ENCODE peak calls at places on chromosomes 5 and 9, in seven cellular contexts. L is tibial nerve, I is HCT116, N is cardiac muscle cell, W is GM23338, Q is mucosa of descending colon, Y is fibroblast of villous mesenchyme. X is an unnamed sample.

GRCh38 chr9:126470251-126470993 is 143.3 kb upstream of the LMX1B start:
- DNase-seq in W (no peak), I (no peak), Y (no peak), Q (no peak), N (peak), L (no peak), X (no peak)

GRCh38 chr9:124329996-124330714 is 72.4 kb downstream of the NEK6 start:
- DNase-seq in L (no peak), W (no peak), Q (no peak), I (no peak), Y (no peak), N (no peak), X (no peak)

GRCh38 chr5:53023969-53024368 is 34.8 kb downstream of the ITGA2 start:
- DNase-seq in N (peak), Y (peak), I (no peak), L (no peak), Q (no peak), W (no peak), X (peak)

GRCh38 chr5:139137703-139138102 is 60.5 kb downstream of the SIL1 start:
- DNase-seq in Q (no peak), Y (peak), N (peak), L (no peak), I (peak), W (peak), X (peak)

GRCh38 chr5:107933326-107933725 is 262.6 kb upstream of the EFNA5 start:
- DNase-seq in Q (no peak), Y (no peak), I (no peak), L (no peak), W (peak), N (no peak), X (no peak)

GRCh38 chr9:12666813-12667212 is 26.4 kb upstream of the TYRP1 start:
- DNase-seq in Y (no peak), W (peak), Q (no peak), N (peak), L (no peak), I (no peak), X (peak)

GRCh38 chr5:14089198-14089597 is 53.9 kb upstream of the TRIO start:
- DNase-seq in W (no peak), N (no peak), Q (no peak), L (no peak), Y (no peak), I (no peak), X (no peak)

GRCh38 chr5:106639488-106639887 is 1031.2 kb downstream of the EFNA5 start:
- DNase-seq in Q (no peak), L (no peak), I (no peak), Y (no peak), N (no peak), W (no peak), X (no peak)

GRCh38 chr9:124038239-124038638 is 26.7 kb downstream of the LHX2 start:
- DNase-seq in Y (peak), W (no peak), L (no peak), N (peak), I (no peak), Q (no peak), X (peak)

GRCh38 chr9:6739218-6739617 is 18.6 kb upstream of the KDM4C start:
- DNase-seq in N (peak), I (peak), Y (peak), W (peak), L (no peak), Q (no peak), X (no peak)

GRCh38 chr5:145117285-145117684 is 717.9 kb downstream of the PRELID2 start:
- DNase-seq in N (no peak), W (no peak), Y (no peak), L (no peak), Q (no peak), I (no peak), X (no peak)

GRCh38 chr5:171422902-171423663 is 3.6 kb downstream of the FGF18 start:
- DNase-seq in L (no peak), Q (no peak), N (no peak), I (no peak), W (peak), Y (no peak), X (no peak)

GRCh38 chr9:124792976-124793594 is 16.2 kb downstream of the OLFML2A start:
- DNase-seq in N (peak), L (no peak), I (no peak), Q (no peak), W (no peak), Y (peak), X (peak)

GRCh38 chr5:73419414-73420390 is 28.9 kb downstream of the FOXD1 start:
- DNase-seq in I (no peak), Y (peak), W (peak), Q (no peak), L (peak), N (peak), X (peak)

GRCh38 chr5:110439280-110439679 is 287.2 kb downstream of the TMEM232 start:
- DNase-seq in Q (no peak), N (no peak), W (no peak), I (no peak), Y (no peak), L (no peak), X (no peak)

GRCh38 chr5:53313131-53313530 is 167.3 kb upstream of the FST start:
- DNase-seq in L (no peak), N (no peak), Q (no peak), Y (no peak), W (no peak), I (no peak), X (no peak)

GRCh38 chr5:139295692-139296091 is 2.2 kb downstream of the MATR3 start:
- DNase-seq in N (no peak), I (no peak), L (no peak), W (no peak), Y (no peak), Q (no peak), X (no peak)

GRCh38 chr5:77425998-77426659 is 66.0 kb downstream of the WDR41 start:
- DNase-seq in N (peak), L (no peak), I (no peak), W (no peak), Y (peak), Q (no peak), X (no peak)

GRCh38 chr9:38066907-38067610 is 2.0 kb downstream of the SHB start:
- DNase-seq in Y (peak), N (peak), W (peak), I (no peak), L (no peak), Q (peak), X (peak)

GRCh38 chr9:124030969-124031451 is 19.4 kb downstream of the LHX2 start:
- DNase-seq in Q (no peak), W (no peak), I (no peak), L (no peak), N (peak), Y (peak), X (peak)

GRCh38 chr9:114938687-114939575 is 8.5 kb upstream of the TNFSF8 start:
- DNase-seq in I (no peak), W (no peak), N (peak), L (peak), Q (no peak), Y (peak), X (peak)

GRCh38 chr5:141560141-141560540 is 58.7 kb downstream of the DIAPH1 start:
- DNase-seq in Y (peak), L (no peak), N (peak), I (no peak), Q (no peak), W (peak), X (peak)
- H3K4me3 ChIP-seq in Y (no peak), L (no peak), N (peak), I (no peak), Q (no peak), W (peak), X (no peak)

DNA sequence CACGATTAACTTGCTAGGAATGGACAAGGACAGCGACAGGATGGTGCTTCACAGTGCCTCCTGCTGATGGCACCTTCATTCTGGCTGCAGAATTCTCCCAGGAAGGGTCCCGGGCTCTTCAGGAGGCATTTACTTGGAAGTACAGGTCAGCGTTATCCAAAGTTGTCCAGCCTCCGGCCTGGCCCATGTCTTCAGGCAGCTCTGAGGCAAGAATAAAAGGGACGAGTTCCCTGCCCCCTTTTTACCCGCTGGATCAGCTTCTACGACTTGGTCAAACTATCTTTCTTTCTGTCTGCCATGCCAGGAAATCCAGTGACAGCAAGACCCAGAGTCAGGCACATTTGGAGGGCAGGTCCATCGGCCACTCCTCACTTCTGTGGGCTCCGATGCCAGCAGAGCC is 23.4 kb upstream of the GABBR2 start:
- DNase-seq in L (no peak), Y (no peak), Q (no peak), N (no peak), W (peak), I (no peak), X (no peak)
- TF ChIP-seq CTCF in L (no peak), Y (no peak), Q (no peak), N (no peak), W (no peak), I (no peak), X (no peak)

DNA sequence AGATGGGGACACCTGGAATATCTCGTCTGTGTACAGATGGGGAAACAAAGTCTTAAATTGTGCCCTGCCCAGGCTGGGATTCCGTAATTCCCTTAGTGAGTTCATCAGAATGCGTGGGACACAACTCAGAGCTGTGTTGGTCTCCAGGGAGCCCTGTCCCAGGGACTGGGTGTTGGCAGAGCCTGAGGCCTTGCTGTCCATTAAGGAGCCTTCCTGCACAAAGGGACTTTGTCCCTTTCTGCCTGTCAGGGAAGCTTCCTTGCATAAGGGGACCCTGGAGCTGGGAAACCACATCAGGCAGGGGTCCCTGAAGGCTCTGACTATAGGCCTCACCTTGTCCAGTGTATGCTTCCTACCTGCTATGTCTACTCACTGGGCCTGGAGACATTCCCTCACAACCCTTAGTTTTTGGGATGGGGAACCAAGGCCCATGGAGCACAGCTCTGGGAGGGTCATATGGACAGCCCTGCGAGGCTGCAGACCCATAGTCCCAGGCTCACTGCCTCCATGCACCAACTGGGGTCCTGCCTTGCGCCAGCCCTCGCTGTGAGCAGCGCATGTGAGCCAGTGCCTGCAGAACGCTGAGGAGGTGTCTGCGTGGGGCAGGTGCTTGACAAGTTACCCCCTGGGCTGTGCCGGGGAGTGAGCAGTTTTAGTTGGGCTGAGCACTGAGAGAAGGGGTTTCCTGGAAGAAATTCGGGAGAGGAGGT is 1.6 kb downstream of the CARD19 start:
- DNase-seq in Y (peak), Q (peak), I (no peak), N (no peak), L (no peak), W (no peak), X (no peak)
- H3K4me3 ChIP-seq in Y (peak), Q (no peak), I (peak), N (no peak), L (peak), W (peak), X (peak)

GRCh38 chr5:152364172-152364571 is 40.9 kb downstream of the NMUR2 start:
- DNase-seq in Q (no peak), I (no peak), Y (no peak), N (no peak), L (no peak), W (no peak), X (no peak)

GRCh38 chr5:152364899-152365298 is 40.2 kb downstream of the NMUR2 start:
- DNase-seq in Y (no peak), L (no peak), W (no peak), I (no peak), N (no peak), Q (no peak), X (no peak)

GRCh38 chr5:152359169-152359568 is 45.9 kb downstream of the NMUR2 start:
- DNase-seq in N (no peak), L (no peak), I (no peak), W (no peak), Y (no peak), Q (no peak), X (no peak)
- TF ChIP-seq CTCF in N (no peak), L (no peak), I (no peak), W (no peak), Y (no peak), Q (no peak), X (no peak)

DNA sequence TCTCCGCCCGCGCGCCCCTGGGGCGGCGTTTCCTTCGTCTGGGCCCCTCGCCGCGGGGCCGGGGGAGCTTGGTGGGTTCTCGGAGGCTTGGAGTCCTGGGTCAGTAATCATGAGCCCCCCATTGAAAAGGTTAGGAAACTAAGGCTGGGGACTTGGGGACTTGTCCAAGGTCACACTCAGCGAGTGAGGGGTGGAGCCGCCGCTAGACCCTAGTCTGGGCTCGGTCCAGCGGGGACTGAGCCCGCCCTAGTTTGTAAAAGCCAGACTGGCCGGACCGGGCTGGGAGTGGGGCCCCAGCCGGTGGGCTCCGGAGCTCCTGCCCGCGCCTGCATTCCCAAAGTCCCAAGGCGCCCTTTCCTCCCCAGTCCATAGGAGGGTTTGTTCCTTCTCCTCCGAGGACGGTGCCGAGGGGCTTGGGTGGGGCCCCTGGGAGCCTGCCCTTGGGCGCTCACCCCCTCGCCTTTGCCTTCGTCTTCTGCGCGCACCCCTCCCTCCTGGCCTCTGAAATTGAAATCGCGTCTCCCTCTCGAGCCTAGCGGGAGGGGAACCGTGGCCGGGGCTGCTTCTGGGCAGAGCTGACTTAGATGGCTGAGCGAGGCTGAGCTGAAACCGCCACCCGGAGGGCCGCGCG is 995 bp downstream of the OLFM1 start:
- DNase-seq in Q (no peak), Y (no peak), W (peak), L (no peak), N (no peak), I (no peak), X (no peak)
- H3K4me3 ChIP-seq in Q (no peak), Y (no peak), W (peak), L (peak), N (peak), I (no peak), X (no peak)

DNA sequence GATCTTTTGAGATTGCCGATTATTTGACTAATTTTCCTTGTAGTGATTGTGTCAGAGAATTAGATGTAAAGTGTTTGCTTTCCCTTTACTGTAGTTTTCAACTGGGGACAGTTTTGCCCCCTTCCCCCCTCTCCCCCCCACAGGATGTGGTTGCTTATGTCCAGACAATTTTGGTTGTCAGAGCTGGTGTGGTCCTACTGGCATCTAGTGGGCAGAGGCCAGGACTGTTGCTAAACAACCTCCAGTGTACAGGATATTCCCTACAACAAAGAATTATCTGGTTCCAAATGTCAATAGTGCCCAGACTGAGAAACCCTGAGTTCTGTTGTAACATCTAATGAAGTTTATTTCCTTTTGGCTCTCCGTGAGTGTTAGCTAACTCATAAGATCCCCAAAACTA is 20.0 kb downstream of the TMEFF1 start:
- DNase-seq in Q (no peak), N (peak), I (no peak), Y (peak), L (no peak), W (no peak), X (peak)
- TF ChIP-seq CTCF in Q (no peak), N (peak), I (no peak), Y (peak), L (no peak), W (peak), X (peak)

GRCh38 chr5:150186796-150187356 is 3.0 kb upstream of the SLC6A7 start:
- DNase-seq in Q (peak), L (no peak), I (no peak), N (no peak), Y (no peak), W (no peak), X (no peak)
- H3K4me3 ChIP-seq in Q (no peak), L (no peak), I (no peak), N (no peak), Y (no peak), W (no peak), X (no peak)